ENCODE peak calls at places on chromosomes 16 and 17, in five cellular contexts. One of them, this sample, is unnamed.
A peak's percentile ranks its signal among the peaks of the same experiment; 100 is the strongest.

GRCh38 chr16:69378760-69379159 is 7.0 kb downstream of the TERF2 start:
- DNase-seq in epithelial cell of esophagus: no peak
- DNase-seq in heart right ventricle: no peak
- DNase-seq in HepG2: no peak
- DNase-seq in fibroblast of lung: peak; percentile 50
- DNase-seq in this sample: no peak

GRCh38 chr16:85420501-85421337 is 192.4 kb upstream of the GSE1 start:
- DNase-seq in epithelial cell of esophagus: peak; percentile 48
- DNase-seq in heart right ventricle: peak; percentile 16
- DNase-seq in HepG2: peak; percentile 35
- DNase-seq in fibroblast of lung: peak; percentile 21
- DNase-seq in this sample: peak; percentile 86

GRCh38 chr16:48194828-48195566 is 39.2 kb upstream of the ABCC12 start:
- DNase-seq in epithelial cell of esophagus: peak; percentile 99
- DNase-seq in heart right ventricle: no peak
- DNase-seq in HepG2: peak; percentile 86
- DNase-seq in fibroblast of lung: peak; percentile 35
- DNase-seq in this sample: no peak

GRCh38 chr17:48540213-48540612 is 4.7 kb downstream of the HOXB2 start:
- DNase-seq in epithelial cell of esophagus: no peak
- DNase-seq in heart right ventricle: no peak
- DNase-seq in HepG2: no peak
- DNase-seq in fibroblast of lung: peak; percentile 77
- DNase-seq in this sample: no peak

GRCh38 chr16:264440-264951 is 11.2 kb downstream of the RGS11 start:
- DNase-seq in epithelial cell of esophagus: no peak
- DNase-seq in heart right ventricle: no peak
- DNase-seq in HepG2: no peak
- DNase-seq in fibroblast of lung: no peak
- DNase-seq in this sample: no peak

GRCh38 chr16:67865318-67865717 is 7.5 kb upstream of the EDC4 start:
- DNase-seq in epithelial cell of esophagus: peak; percentile 50
- DNase-seq in heart right ventricle: no peak
- DNase-seq in HepG2: peak; percentile 68
- DNase-seq in fibroblast of lung: no peak
- DNase-seq in this sample: no peak

GRCh38 chr17:66952031-66952524 is 12.4 kb upstream of the CACNG4 start:
- DNase-seq in epithelial cell of esophagus: peak; percentile 99
- DNase-seq in heart right ventricle: no peak
- DNase-seq in HepG2: peak; percentile 93
- DNase-seq in fibroblast of lung: peak; percentile 94
- DNase-seq in this sample: no peak

GRCh38 chr16:11992008-11992584 is 15.6 kb downstream of the SNX29 start:
- DNase-seq in epithelial cell of esophagus: no peak
- DNase-seq in heart right ventricle: no peak
- DNase-seq in HepG2: peak; percentile 59
- DNase-seq in fibroblast of lung: no peak
- DNase-seq in this sample: no peak

GRCh38 chr16:71894229-71894920 is 956 bp upstream of the IST1 start:
- DNase-seq in epithelial cell of esophagus: peak; percentile 78
- DNase-seq in heart right ventricle: peak; percentile 49
- DNase-seq in HepG2: peak; percentile 56
- DNase-seq in fibroblast of lung: peak; percentile 68
- DNase-seq in this sample: peak; percentile 48

GRCh38 chr17:66661857-66662256 is 173.1 kb upstream of the CACNG5 start:
- DNase-seq in epithelial cell of esophagus: no peak
- DNase-seq in heart right ventricle: no peak
- DNase-seq in HepG2: no peak
- DNase-seq in fibroblast of lung: no peak
- DNase-seq in this sample: no peak

GRCh38 chr17:17115620-17116019 is 73.4 kb downstream of the MPRIP start:
- DNase-seq in epithelial cell of esophagus: no peak
- DNase-seq in heart right ventricle: no peak
- DNase-seq in HepG2: no peak
- DNase-seq in fibroblast of lung: no peak
- DNase-seq in this sample: no peak

GRCh38 chr17:48909796-48910195 is 1.6 kb downstream of the UBE2Z start:
- DNase-seq in epithelial cell of esophagus: peak; percentile 19
- DNase-seq in heart right ventricle: no peak
- DNase-seq in HepG2: no peak
- DNase-seq in fibroblast of lung: no peak
- DNase-seq in this sample: no peak

GRCh38 chr17:76725580-76726230 is 701 bp downstream of the JMJD6 start:
- DNase-seq in epithelial cell of esophagus: peak; percentile 39
- DNase-seq in heart right ventricle: peak; percentile 85
- DNase-seq in HepG2: peak; percentile 43
- DNase-seq in fibroblast of lung: no peak
- DNase-seq in this sample: peak; percentile 74

GRCh38 chr17:39576187-39576586 is 31.5 kb downstream of the NEUROD2 start:
- DNase-seq in epithelial cell of esophagus: peak; percentile 20
- DNase-seq in heart right ventricle: no peak
- DNase-seq in HepG2: peak; percentile 35
- DNase-seq in fibroblast of lung: no peak
- DNase-seq in this sample: no peak

GRCh38 chr17:17692353-17693252 is 11.3 kb downstream of the RAI1 start:
- DNase-seq in epithelial cell of esophagus: no peak
- DNase-seq in heart right ventricle: no peak
- DNase-seq in HepG2: peak; percentile 52
- DNase-seq in fibroblast of lung: peak; percentile 48
- DNase-seq in this sample: no peak

GRCh38 chr17:7252176-7253043 is at the start of gene ELP5:
- DNase-seq in epithelial cell of esophagus: peak; percentile 93
- DNase-seq in heart right ventricle: peak; percentile 97
- DNase-seq in HepG2: peak; percentile 94
- DNase-seq in fibroblast of lung: peak; percentile 94
- DNase-seq in this sample: peak; percentile 90
- TF ChIP-seq CTCF in epithelial cell of esophagus: no peak
- TF ChIP-seq CTCF in heart right ventricle: peak; percentile 59
- TF ChIP-seq CTCF in HepG2: peak; percentile 96
- TF ChIP-seq CTCF in fibroblast of lung: no peak
- TF ChIP-seq CTCF in this sample: no peak

GRCh38 chr16:89373355-89374110 is 116.8 kb downstream of the ANKRD11 start:
- DNase-seq in epithelial cell of esophagus: no peak
- DNase-seq in heart right ventricle: peak; percentile 51
- DNase-seq in HepG2: no peak
- DNase-seq in fibroblast of lung: peak; percentile 84
- DNase-seq in this sample: no peak
- TF ChIP-seq CTCF in epithelial cell of esophagus: no peak
- TF ChIP-seq CTCF in heart right ventricle: no peak
- TF ChIP-seq CTCF in HepG2: no peak
- TF ChIP-seq CTCF in fibroblast of lung: no peak
- TF ChIP-seq CTCF in this sample: no peak

GRCh38 chr17:63984651-63985386 is 12.1 kb upstream of the SCN4A start:
- DNase-seq in epithelial cell of esophagus: peak; percentile 87
- DNase-seq in heart right ventricle: peak; percentile 76
- DNase-seq in HepG2: peak; percentile 38
- DNase-seq in fibroblast of lung: peak; percentile 91
- DNase-seq in this sample: no peak
- TF ChIP-seq CTCF in epithelial cell of esophagus: no peak
- TF ChIP-seq CTCF in heart right ventricle: no peak
- TF ChIP-seq CTCF in HepG2: no peak
- TF ChIP-seq CTCF in fibroblast of lung: peak; percentile 6
- TF ChIP-seq CTCF in this sample: no peak

DNA sequence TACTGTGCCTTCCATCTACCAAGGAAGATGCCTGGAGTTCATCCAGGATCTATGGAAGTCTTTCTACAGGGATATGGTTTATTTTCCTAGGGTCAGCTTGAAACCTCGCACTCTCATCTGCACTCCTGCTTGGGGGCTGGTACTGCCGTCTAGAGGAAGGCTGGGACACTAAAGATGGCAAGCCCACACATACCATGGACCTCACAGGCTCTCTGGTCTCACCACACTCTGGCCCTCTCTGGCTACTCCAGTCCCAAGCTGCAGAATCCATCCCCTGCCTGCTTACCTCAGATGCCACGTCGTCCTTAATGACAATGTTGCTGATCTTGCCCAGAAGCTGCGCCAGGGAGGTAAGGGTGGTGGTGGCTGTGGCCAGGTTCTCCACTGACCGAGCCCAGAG is 2.1 kb upstream of the UNC119 start:
- DNase-seq in epithelial cell of esophagus: no peak
- DNase-seq in heart right ventricle: no peak
- DNase-seq in HepG2: no peak
- DNase-seq in fibroblast of lung: no peak
- DNase-seq in this sample: no peak
- TF ChIP-seq CTCF in epithelial cell of esophagus: peak; percentile 44
- TF ChIP-seq CTCF in heart right ventricle: no peak
- TF ChIP-seq CTCF in HepG2: no peak
- TF ChIP-seq CTCF in fibroblast of lung: peak; percentile 40
- TF ChIP-seq CTCF in this sample: peak; percentile 24

DNA sequence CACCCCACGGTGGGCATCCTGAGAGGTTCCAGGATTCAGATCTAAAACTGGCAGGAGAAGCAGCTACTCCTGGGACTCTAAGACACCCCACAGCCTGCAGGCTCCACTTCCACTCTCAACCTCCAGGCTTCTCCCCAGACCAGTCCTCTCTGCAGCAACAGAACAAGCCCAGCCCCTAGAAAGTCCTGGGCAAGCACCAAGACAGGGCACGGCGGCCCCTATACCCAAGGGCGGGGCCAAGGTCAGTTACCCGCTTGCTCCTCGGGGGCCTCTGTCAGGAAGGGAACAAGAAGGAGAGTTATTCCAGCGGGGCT is 62.8 kb downstream of the MYO18A start:
- DNase-seq in epithelial cell of esophagus: no peak
- DNase-seq in heart right ventricle: no peak
- DNase-seq in HepG2: no peak
- DNase-seq in fibroblast of lung: no peak
- DNase-seq in this sample: no peak
- TF ChIP-seq CTCF in epithelial cell of esophagus: no peak
- TF ChIP-seq CTCF in heart right ventricle: peak; percentile 30
- TF ChIP-seq CTCF in HepG2: no peak
- TF ChIP-seq CTCF in fibroblast of lung: no peak
- TF ChIP-seq CTCF in this sample: peak; percentile 58

GRCh38 chr17:11899494-11899893 is 97.8 kb downstream of the ZNF18 start:
- DNase-seq in epithelial cell of esophagus: peak; percentile 6
- DNase-seq in heart right ventricle: no peak
- DNase-seq in HepG2: no peak
- DNase-seq in fibroblast of lung: no peak
- DNase-seq in this sample: no peak
- TF ChIP-seq CTCF in epithelial cell of esophagus: peak; percentile 14
- TF ChIP-seq CTCF in heart right ventricle: no peak
- TF ChIP-seq CTCF in HepG2: peak; percentile 30
- TF ChIP-seq CTCF in fibroblast of lung: no peak
- TF ChIP-seq CTCF in this sample: no peak

GRCh38 chr16:1941162-1941923 is 1.7 kb downstream of the MSRB1 start:
- DNase-seq in epithelial cell of esophagus: no peak
- DNase-seq in heart right ventricle: no peak
- DNase-seq in HepG2: peak; percentile 85
- DNase-seq in fibroblast of lung: peak; percentile 96
- DNase-seq in this sample: no peak
- TF ChIP-seq CTCF in epithelial cell of esophagus: no peak
- TF ChIP-seq CTCF in heart right ventricle: peak; percentile 33
- TF ChIP-seq CTCF in HepG2: peak; percentile 91
- TF ChIP-seq CTCF in fibroblast of lung: peak; percentile 29
- TF ChIP-seq CTCF in this sample: no peak

DNA sequence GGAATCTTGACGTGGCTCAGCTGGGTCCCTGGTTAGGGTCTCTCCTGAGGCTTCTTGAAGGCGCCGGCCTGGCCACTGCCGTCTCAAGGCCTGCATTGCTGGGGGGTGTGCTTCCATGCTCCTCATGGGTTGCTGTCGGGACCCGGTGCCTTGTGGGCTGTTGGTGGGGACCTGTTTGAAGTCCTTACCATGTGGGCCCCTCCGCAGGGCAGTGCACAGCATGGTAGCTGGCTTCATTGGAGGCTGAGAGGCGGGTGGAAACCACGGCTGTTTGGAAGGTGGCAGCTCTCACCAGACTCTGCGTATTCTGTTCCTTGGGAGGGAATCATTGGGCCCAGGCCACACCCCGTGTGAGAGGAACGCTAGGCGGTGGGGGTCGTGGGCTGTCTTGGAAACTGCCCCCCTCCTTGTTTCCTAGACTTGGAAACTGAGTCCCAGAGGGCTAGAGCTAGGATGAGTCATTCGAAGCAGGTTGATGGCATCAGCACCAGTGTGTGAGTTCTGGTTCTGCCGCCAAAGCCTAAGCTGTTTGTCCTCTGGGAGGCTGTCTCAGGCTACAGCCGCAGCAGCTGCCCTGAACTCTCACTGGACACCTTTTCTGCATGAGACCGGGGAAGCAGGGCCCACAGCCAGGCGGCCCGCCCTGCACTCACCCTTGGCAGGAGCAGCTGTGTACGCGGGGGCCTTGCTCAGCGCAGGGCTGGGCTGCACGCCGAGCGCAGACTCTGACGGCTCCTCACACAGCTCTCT is 35.2 kb downstream of the ZNF750 start:
- DNase-seq in epithelial cell of esophagus: no peak
- DNase-seq in heart right ventricle: peak; percentile 76
- DNase-seq in HepG2: no peak
- DNase-seq in fibroblast of lung: peak; percentile 33
- DNase-seq in this sample: no peak
- TF ChIP-seq CTCF in epithelial cell of esophagus: no peak
- TF ChIP-seq CTCF in heart right ventricle: peak; percentile 14
- TF ChIP-seq CTCF in HepG2: no peak
- TF ChIP-seq CTCF in fibroblast of lung: no peak
- TF ChIP-seq CTCF in this sample: no peak

GRCh38 chr16:30557950-30558788 is at the start of gene ZNF764:
- DNase-seq in epithelial cell of esophagus: peak; percentile 98
- DNase-seq in heart right ventricle: peak; percentile 99
- DNase-seq in HepG2: peak; percentile 99
- DNase-seq in fibroblast of lung: peak; percentile 96
- DNase-seq in this sample: peak; percentile 94
- TF ChIP-seq CTCF in epithelial cell of esophagus: no peak
- TF ChIP-seq CTCF in heart right ventricle: no peak
- TF ChIP-seq CTCF in HepG2: no peak
- TF ChIP-seq CTCF in fibroblast of lung: no peak
- TF ChIP-seq CTCF in this sample: no peak

DNA sequence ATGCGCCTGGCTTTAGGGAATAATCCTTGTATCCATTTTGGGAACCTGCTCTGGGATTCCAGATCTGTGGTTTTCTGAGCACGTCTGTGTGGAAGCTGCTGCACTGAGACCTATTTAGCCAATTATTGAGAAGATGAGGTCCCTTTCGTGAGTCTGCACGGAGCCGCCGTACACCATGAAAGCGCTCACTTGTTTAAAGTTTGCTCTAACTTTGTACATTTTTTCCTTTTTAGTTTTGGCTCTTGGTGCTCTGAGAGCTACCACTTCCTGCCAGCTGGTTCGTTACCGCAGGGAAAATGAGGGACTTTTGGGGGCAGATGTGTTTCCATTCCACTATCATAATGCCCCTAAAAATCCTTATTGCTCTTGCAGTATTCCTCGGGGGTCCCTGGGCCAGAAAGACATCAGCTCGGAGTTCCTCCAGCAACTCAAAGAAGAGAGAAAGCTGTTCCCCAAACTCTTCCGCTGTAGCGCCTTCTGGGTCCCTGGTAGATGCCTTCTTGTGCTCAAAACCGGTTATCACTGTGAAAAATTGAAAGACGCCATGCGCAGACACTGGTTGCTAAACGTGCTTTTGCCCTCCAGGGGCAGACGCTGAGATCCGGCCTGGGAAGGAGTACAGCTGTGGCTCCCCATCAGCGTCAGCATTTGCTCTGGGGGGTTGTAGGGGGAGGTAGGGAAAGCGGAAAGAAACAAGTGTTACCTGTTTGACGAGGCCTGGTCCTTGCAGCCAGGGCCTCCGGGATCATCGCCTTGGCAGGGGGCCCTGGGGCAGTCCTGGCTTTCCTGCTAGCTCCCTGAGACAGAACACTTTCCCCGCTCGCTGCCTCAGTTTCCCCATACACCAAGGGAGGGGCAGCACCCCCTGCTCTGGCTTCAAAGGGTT is 238.1 kb downstream of the MRTFB start:
- DNase-seq in epithelial cell of esophagus: peak; percentile 97
- DNase-seq in heart right ventricle: no peak
- DNase-seq in HepG2: no peak
- DNase-seq in fibroblast of lung: peak; percentile 23
- DNase-seq in this sample: no peak
- TF ChIP-seq CTCF in epithelial cell of esophagus: peak; percentile 43
- TF ChIP-seq CTCF in heart right ventricle: no peak
- TF ChIP-seq CTCF in HepG2: no peak
- TF ChIP-seq CTCF in fibroblast of lung: peak; percentile 7
- TF ChIP-seq CTCF in this sample: no peak

This sample was measured in B cell.